ENCODE peak calls at places on chromosomes 13 and 19, in six cellular contexts. One of them, this sample, is unnamed.

GRCh38 chr13:50277127-50277526 is 261.9 kb downstream of the KCNRG start:
- DNase-seq in stomach: no peak
- DNase-seq in T-helper 9 cell: no peak
- DNase-seq in T-helper 2 cell: no peak
- DNase-seq in tibial nerve: no peak
- DNase-seq in SJSA1: no peak
- DNase-seq in this sample: no peak

GRCh38 chr19:33298146-33298911 is 4.0 kb downstream of the CEBPA start:
- DNase-seq in T-helper 2 cell: no peak
- DNase-seq in SJSA1: no peak
- DNase-seq in T-helper 9 cell: no peak
- DNase-seq in tibial nerve: no peak
- DNase-seq in stomach: peak
- DNase-seq in this sample: no peak

GRCh38 chr13:29925457-29925856 is 75.0 kb upstream of the UBL3 start:
- DNase-seq in SJSA1: no peak
- DNase-seq in stomach: peak
- DNase-seq in T-helper 9 cell: no peak
- DNase-seq in T-helper 2 cell: no peak
- DNase-seq in tibial nerve: peak
- DNase-seq in this sample: no peak

GRCh38 chr19:29211562-29212416 is 1.2 kb downstream of the UQCRFS1 start:
- DNase-seq in T-helper 9 cell: no peak
- DNase-seq in stomach: no peak
- DNase-seq in T-helper 2 cell: peak
- DNase-seq in SJSA1: peak
- DNase-seq in tibial nerve: no peak
- DNase-seq in this sample: no peak

GRCh38 chr19:12669272-12670158 is 2.9 kb downstream of the WDR83 start:
- DNase-seq in stomach: peak
- DNase-seq in T-helper 9 cell: peak
- DNase-seq in T-helper 2 cell: peak
- DNase-seq in SJSA1: peak
- DNase-seq in tibial nerve: peak
- DNase-seq in this sample: peak

GRCh38 chr19:48539503-48540096 is 12.4 kb upstream of the SULT2B1 start:
- DNase-seq in tibial nerve: no peak
- DNase-seq in SJSA1: no peak
- DNase-seq in stomach: peak
- DNase-seq in T-helper 9 cell: no peak
- DNase-seq in T-helper 2 cell: no peak
- DNase-seq in this sample: no peak

GRCh38 chr13:106318941-106319411 is 216.5 kb downstream of the EFNB2 start:
- DNase-seq in T-helper 9 cell: no peak
- DNase-seq in tibial nerve: no peak
- DNase-seq in SJSA1: peak
- DNase-seq in stomach: no peak
- DNase-seq in T-helper 2 cell: no peak
- DNase-seq in this sample: no peak

GRCh38 chr13:59356607-59357006 is 807.1 kb downstream of the DIAPH3 start:
- DNase-seq in tibial nerve: no peak
- DNase-seq in T-helper 2 cell: no peak
- DNase-seq in stomach: no peak
- DNase-seq in T-helper 9 cell: no peak
- DNase-seq in SJSA1: no peak
- DNase-seq in this sample: no peak

GRCh38 chr19:2197270-2197669 is 33.5 kb downstream of the DOT1L start:
- DNase-seq in tibial nerve: no peak
- DNase-seq in T-helper 9 cell: no peak
- DNase-seq in SJSA1: no peak
- DNase-seq in T-helper 2 cell: no peak
- DNase-seq in stomach: no peak
- DNase-seq in this sample: no peak

GRCh38 chr19:19343762-19344161 is 23.1 kb downstream of the MAU2 start:
- DNase-seq in tibial nerve: no peak
- DNase-seq in T-helper 9 cell: no peak
- DNase-seq in SJSA1: no peak
- DNase-seq in stomach: no peak
- DNase-seq in T-helper 2 cell: no peak
- DNase-seq in this sample: no peak

GRCh38 chr13:41065098-41065497 is 3.8 kb downstream of the WBP4 start:
- DNase-seq in SJSA1: peak
- DNase-seq in T-helper 2 cell: no peak
- DNase-seq in stomach: no peak
- DNase-seq in T-helper 9 cell: no peak
- DNase-seq in tibial nerve: no peak
- DNase-seq in this sample: no peak

GRCh38 chr19:28543244-28543776 is 669.6 kb downstream of the UQCRFS1 start:
- DNase-seq in T-helper 2 cell: no peak
- DNase-seq in stomach: no peak
- DNase-seq in SJSA1: no peak
- DNase-seq in tibial nerve: no peak
- DNase-seq in T-helper 9 cell: no peak
- DNase-seq in this sample: no peak

GRCh38 chr19:15418112-15418587 is 638 bp downstream of the AKAP8L start:
- DNase-seq in SJSA1: no peak
- DNase-seq in T-helper 2 cell: no peak
- DNase-seq in tibial nerve: no peak
- DNase-seq in T-helper 9 cell: no peak
- DNase-seq in stomach: no peak
- DNase-seq in this sample: no peak

GRCh38 chr19:33374406-33374703 is 846 bp downstream of the CEBPG start:
- DNase-seq in SJSA1: no peak
- DNase-seq in T-helper 2 cell: peak
- DNase-seq in stomach: no peak
- DNase-seq in T-helper 9 cell: no peak
- DNase-seq in tibial nerve: no peak
- DNase-seq in this sample: no peak

GRCh38 chr19:18839465-18840287 is 7.9 kb downstream of the UPF1 start:
- DNase-seq in T-helper 9 cell: no peak
- DNase-seq in SJSA1: no peak
- DNase-seq in stomach: peak
- DNase-seq in T-helper 2 cell: no peak
- DNase-seq in tibial nerve: no peak
- DNase-seq in this sample: no peak

GRCh38 chr13:111082240-111082639 is 32.9 kb upstream of the ARHGEF7 start:
- DNase-seq in stomach: no peak
- DNase-seq in SJSA1: peak
- DNase-seq in tibial nerve: no peak
- DNase-seq in T-helper 2 cell: no peak
- DNase-seq in T-helper 9 cell: no peak
- DNase-seq in this sample: no peak

GRCh38 chr13:75855216-75855615 is 219.1 kb downstream of the LMO7 start:
- DNase-seq in T-helper 9 cell: no peak
- DNase-seq in stomach: no peak
- DNase-seq in tibial nerve: no peak
- DNase-seq in SJSA1: no peak
- DNase-seq in T-helper 2 cell: no peak
- DNase-seq in this sample: no peak

GRCh38 chr19:4052114-4052992 is 14.3 kb downstream of the ZBTB7A start:
- DNase-seq in T-helper 2 cell: no peak
- DNase-seq in SJSA1: no peak
- DNase-seq in tibial nerve: no peak
- DNase-seq in T-helper 9 cell: no peak
- DNase-seq in stomach: peak
- DNase-seq in this sample: no peak

GRCh38 chr19:29596080-29596479 is 10.0 kb upstream of the POP4 start:
- DNase-seq in T-helper 2 cell: no peak
- DNase-seq in T-helper 9 cell: no peak
- DNase-seq in tibial nerve: no peak
- DNase-seq in stomach: no peak
- DNase-seq in SJSA1: no peak
- DNase-seq in this sample: no peak

GRCh38 chr13:110524484-110525254 is 36.9 kb downstream of the RAB20 start:
- DNase-seq in T-helper 2 cell: peak
- DNase-seq in T-helper 9 cell: no peak
- DNase-seq in stomach: peak
- DNase-seq in SJSA1: no peak
- DNase-seq in tibial nerve: no peak
- DNase-seq in this sample: no peak

GRCh38 chr13:49995535-49996165 is 1.2 kb upstream of the TRIM13 start:
- DNase-seq in SJSA1: no peak
- DNase-seq in T-helper 9 cell: no peak
- DNase-seq in stomach: no peak
- DNase-seq in T-helper 2 cell: peak
- DNase-seq in tibial nerve: no peak
- DNase-seq in this sample: no peak

GRCh38 chr13:41462427-41462826 is 5.1 kb downstream of the RGCC start:
- DNase-seq in stomach: no peak
- DNase-seq in T-helper 2 cell: no peak
- DNase-seq in T-helper 9 cell: no peak
- DNase-seq in SJSA1: no peak
- DNase-seq in tibial nerve: no peak
- DNase-seq in this sample: no peak

GRCh38 chr19:6723738-6724137 is 3.3 kb upstream of the C3 start:
- DNase-seq in tibial nerve: no peak
- DNase-seq in T-helper 2 cell: no peak
- DNase-seq in T-helper 9 cell: no peak
- DNase-seq in stomach: no peak
- DNase-seq in SJSA1: no peak
- DNase-seq in this sample: no peak

GRCh38 chr19:28687296-28687695 is 525.7 kb downstream of the UQCRFS1 start:
- DNase-seq in tibial nerve: no peak
- DNase-seq in stomach: no peak
- DNase-seq in T-helper 2 cell: no peak
- DNase-seq in SJSA1: no peak
- DNase-seq in T-helper 9 cell: no peak
- DNase-seq in this sample: no peak

GRCh38 chr19:17020823-17021222 is 5.8 kb downstream of the CPAMD8 start:
- DNase-seq in T-helper 2 cell: no peak
- DNase-seq in T-helper 9 cell: no peak
- DNase-seq in tibial nerve: no peak
- DNase-seq in SJSA1: no peak
- DNase-seq in stomach: no peak
- DNase-seq in this sample: no peak

GRCh38 chr19:51751655-51752054 is at the start of gene FPR1:
- DNase-seq in T-helper 2 cell: no peak
- DNase-seq in stomach: no peak
- DNase-seq in tibial nerve: no peak
- DNase-seq in T-helper 9 cell: no peak
- DNase-seq in SJSA1: no peak
- DNase-seq in this sample: no peak

GRCh38 chr13:30196025-30196424 is 111.3 kb downstream of the KATNAL1 start:
- DNase-seq in SJSA1: no peak
- DNase-seq in stomach: no peak
- DNase-seq in T-helper 9 cell: no peak
- DNase-seq in T-helper 2 cell: no peak
- DNase-seq in tibial nerve: no peak
- DNase-seq in this sample: no peak

GRCh38 chr19:6092329-6093286 is 17.7 kb downstream of the RFX2 start:
- DNase-seq in tibial nerve: peak
- DNase-seq in T-helper 2 cell: no peak
- DNase-seq in SJSA1: no peak
- DNase-seq in T-helper 9 cell: no peak
- DNase-seq in stomach: peak
- DNase-seq in this sample: no peak

GRCh38 chr13:51541037-51541436 is 43.2 kb upstream of the WDFY2 start:
- DNase-seq in tibial nerve: no peak
- DNase-seq in T-helper 9 cell: no peak
- DNase-seq in stomach: no peak
- DNase-seq in SJSA1: no peak
- DNase-seq in T-helper 2 cell: no peak
- DNase-seq in this sample: no peak

GRCh38 chr13:35179920-35180663 is 238.0 kb downstream of the NBEA start:
- DNase-seq in T-helper 9 cell: no peak
- DNase-seq in tibial nerve: no peak
- DNase-seq in T-helper 2 cell: no peak
- DNase-seq in SJSA1: no peak
- DNase-seq in stomach: no peak
- DNase-seq in this sample: no peak

GRCh38 chr19:13282486-13283065 is 132.4 kb downstream of the IER2 start:
- DNase-seq in T-helper 2 cell: no peak
- DNase-seq in tibial nerve: no peak
- DNase-seq in stomach: no peak
- DNase-seq in SJSA1: no peak
- DNase-seq in T-helper 9 cell: no peak
- DNase-seq in this sample: no peak

GRCh38 chr19:46634045-46634655 is 1.9 kb downstream of the GNG8 start:
- DNase-seq in SJSA1: peak
- DNase-seq in tibial nerve: peak
- DNase-seq in T-helper 2 cell: peak
- DNase-seq in stomach: peak
- DNase-seq in T-helper 9 cell: peak
- DNase-seq in this sample: peak

GRCh38 chr19:16456652-16457194 is 15.0 kb downstream of the EPS15L1 start:
- DNase-seq in T-helper 9 cell: no peak
- DNase-seq in SJSA1: no peak
- DNase-seq in T-helper 2 cell: no peak
- DNase-seq in tibial nerve: no peak
- DNase-seq in stomach: no peak
- DNase-seq in this sample: no peak

GRCh38 chr13:39415003-39415402 is 188.0 kb downstream of the LHFPL6 start:
- DNase-seq in T-helper 2 cell: no peak
- DNase-seq in SJSA1: no peak
- DNase-seq in tibial nerve: no peak
- DNase-seq in stomach: no peak
- DNase-seq in T-helper 9 cell: no peak
- DNase-seq in this sample: no peak

GRCh38 chr19:52464798-52465470 is 11.6 kb downstream of the ZNF578 start:
- DNase-seq in T-helper 2 cell: no peak
- DNase-seq in stomach: no peak
- DNase-seq in T-helper 9 cell: no peak
- DNase-seq in SJSA1: no peak
- DNase-seq in tibial nerve: no peak
- DNase-seq in this sample: no peak

GRCh38 chr13:19845758-19846157 is 17.7 kb downstream of the ZMYM5 start:
- DNase-seq in T-helper 2 cell: no peak
- DNase-seq in T-helper 9 cell: no peak
- DNase-seq in SJSA1: peak
- DNase-seq in stomach: no peak
- DNase-seq in tibial nerve: no peak
- DNase-seq in this sample: no peak

GRCh38 chr13:33258437-33259193 is 26.9 kb downstream of the STARD13 start:
- DNase-seq in T-helper 9 cell: no peak
- DNase-seq in tibial nerve: no peak
- DNase-seq in stomach: no peak
- DNase-seq in SJSA1: no peak
- DNase-seq in T-helper 2 cell: no peak
- DNase-seq in this sample: no peak

GRCh38 chr13:49351871-49352270 is 92.0 kb downstream of the CAB39L start:
- DNase-seq in T-helper 2 cell: peak
- DNase-seq in tibial nerve: no peak
- DNase-seq in stomach: no peak
- DNase-seq in SJSA1: no peak
- DNase-seq in T-helper 9 cell: no peak
- DNase-seq in this sample: no peak

GRCh38 chr13:108902557-108903155 is 273.2 kb downstream of the MYO16 start:
- DNase-seq in stomach: no peak
- DNase-seq in T-helper 9 cell: no peak
- DNase-seq in SJSA1: no peak
- DNase-seq in tibial nerve: no peak
- DNase-seq in T-helper 2 cell: no peak
- DNase-seq in this sample: no peak

GRCh38 chr13:44843403-44843802 is 145.9 kb downstream of the NUFIP1 start:
- DNase-seq in SJSA1: no peak
- DNase-seq in T-helper 2 cell: peak
- DNase-seq in T-helper 9 cell: no peak
- DNase-seq in stomach: no peak
- DNase-seq in tibial nerve: no peak
- DNase-seq in this sample: no peak